ENCODE peak calls at places on chromosomes 7 and 10, in eight cellular contexts. S is globus pallidus, V is mucosa of gallbladder, M is EL, G is astrocyte of the spinal cord, K is esophagus squamous epithelium, A is fibroblast of pulmonary artery, Y is amniotic epithelial cell. U is an unnamed sample.
A peak's percentile ranks its signal among the peaks of the same experiment; 100 is the strongest.

GRCh38 chr7:5598261-5598761 is 174.7 kb upstream of the TNRC18 start:
- DNase-seq in S (no peak), V (no peak), M (no peak), G (no peak), K (no peak), A (no peak), Y (peak; percentile 66), U (no peak)

GRCh38 chr10:12981570-12981969 is 19.9 kb downstream of the CCDC3 start:
- DNase-seq in S (no peak), V (no peak), M (peak; percentile 39), G (peak; percentile 22), K (no peak), A (peak; percentile 45), Y (peak; percentile 25), U (no peak)

GRCh38 chr7:135253851-135254815 is 20.5 kb downstream of the STRA8 start:
- DNase-seq in S (peak; percentile 94), V (peak; percentile 41), M (peak; percentile 78), G (peak; percentile 71), K (no peak), A (peak; percentile 66), Y (peak; percentile 52), U (peak; percentile 79)

GRCh38 chr10:123266981-123267380 is 112.8 kb downstream of the BUB3 start:
- DNase-seq in S (no peak), V (no peak), M (peak; percentile 37), G (no peak), K (no peak), A (no peak), Y (no peak), U (no peak)

GRCh38 chr7:88062238-88062637 is 128.2 kb downstream of the ADAM22 start:
- DNase-seq in S (no peak), V (no peak), M (no peak), G (no peak), K (no peak), A (no peak), Y (no peak), U (no peak)

GRCh38 chr7:135758531-135758932 is 9.9 kb upstream of the FAM180A start:
- DNase-seq in S (no peak), V (no peak), M (peak; percentile 54), G (peak; percentile 84), K (no peak), A (peak; percentile 77), Y (peak; percentile 40), U (no peak)

GRCh38 chr7:75789501-75789900 is 17.5 kb upstream of the CCL26 start:
- DNase-seq in S (no peak), V (no peak), M (no peak), G (no peak), K (no peak), A (no peak), Y (no peak), U (no peak)

GRCh38 chr7:127158659-127159058 is 94.1 kb downstream of the GRM8 start:
- DNase-seq in S (no peak), V (no peak), M (no peak), G (no peak), K (no peak), A (no peak), Y (no peak), U (no peak)

GRCh38 chr10:22617516-22617915 is 96.9 kb downstream of the PIP4K2A start:
- DNase-seq in S (no peak), V (no peak), M (no peak), G (no peak), K (no peak), A (no peak), Y (no peak), U (no peak)